ENCODE peak calls at places on chromosomes 1 and 21, in ten cellular contexts. One of them, this sample, is unnamed.

GRCh38 chr1:171226757-171227370 is 21.4 kb upstream of the FMO1 start:
- DNase-seq in cardiac fibroblast: peak
- DNase-seq in NCI-H1436: peak
- DNase-seq in left cardiac atrium: no peak
- DNase-seq in stimulated activated CD8-positive, alpha-beta memory T cell treated with anti-CD3 and anti-CD28 coated beads, Interleukin-4, amount 100 ng/mL, for 4 hours: no peak
- DNase-seq in caudate nucleus: no peak
- DNase-seq in nucleus accumbens: no peak
- DNase-seq in OCI-LY7: peak
- DNase-seq in GM23338: peak
- DNase-seq in brain microvascular endothelial cell: peak
- DNase-seq in this sample: peak

GRCh38 chr1:19033926-19034680 is 77.6 kb upstream of the IFFO2 start:
- DNase-seq in GM23338: no peak
- DNase-seq in OCI-LY7: no peak
- DNase-seq in left cardiac atrium: no peak
- DNase-seq in brain microvascular endothelial cell: no peak
- DNase-seq in nucleus accumbens: no peak
- DNase-seq in stimulated activated CD8-positive, alpha-beta memory T cell treated with anti-CD3 and anti-CD28 coated beads, Interleukin-4, amount 100 ng/mL, for 4 hours: no peak
- DNase-seq in caudate nucleus: no peak
- DNase-seq in cardiac fibroblast: no peak
- DNase-seq in NCI-H1436: no peak
- DNase-seq in this sample: no peak

GRCh38 chr21:34669149-34669879 is 520 bp downstream of the CLIC6 start:
- DNase-seq in caudate nucleus: no peak
- DNase-seq in stimulated activated CD8-positive, alpha-beta memory T cell treated with anti-CD3 and anti-CD28 coated beads, Interleukin-4, amount 100 ng/mL, for 4 hours: no peak
- DNase-seq in left cardiac atrium: no peak
- DNase-seq in nucleus accumbens: no peak
- DNase-seq in NCI-H1436: no peak
- DNase-seq in cardiac fibroblast: no peak
- DNase-seq in OCI-LY7: no peak
- DNase-seq in GM23338: peak
- DNase-seq in brain microvascular endothelial cell: no peak
- DNase-seq in this sample: peak

GRCh38 chr1:160658162-160658955 is 11.5 kb upstream of the SLAMF1 start:
- DNase-seq in OCI-LY7: no peak
- DNase-seq in NCI-H1436: no peak
- DNase-seq in left cardiac atrium: no peak
- DNase-seq in stimulated activated CD8-positive, alpha-beta memory T cell treated with anti-CD3 and anti-CD28 coated beads, Interleukin-4, amount 100 ng/mL, for 4 hours: no peak
- DNase-seq in caudate nucleus: no peak
- DNase-seq in cardiac fibroblast: no peak
- DNase-seq in brain microvascular endothelial cell: no peak
- DNase-seq in GM23338: no peak
- DNase-seq in nucleus accumbens: no peak
- DNase-seq in this sample: no peak

GRCh38 chr1:897176-897575 is 26.5 kb upstream of the SAMD11 start:
- DNase-seq in cardiac fibroblast: no peak
- DNase-seq in caudate nucleus: no peak
- DNase-seq in left cardiac atrium: no peak
- DNase-seq in GM23338: no peak
- DNase-seq in stimulated activated CD8-positive, alpha-beta memory T cell treated with anti-CD3 and anti-CD28 coated beads, Interleukin-4, amount 100 ng/mL, for 4 hours: no peak
- DNase-seq in NCI-H1436: no peak
- DNase-seq in brain microvascular endothelial cell: no peak
- DNase-seq in OCI-LY7: no peak
- DNase-seq in nucleus accumbens: no peak
- DNase-seq in this sample: no peak

GRCh38 chr1:15584489-15585363 is at the start of gene AGMAT:
- DNase-seq in NCI-H1436: no peak
- DNase-seq in nucleus accumbens: no peak
- DNase-seq in GM23338: peak
- DNase-seq in caudate nucleus: no peak
- DNase-seq in cardiac fibroblast: peak
- DNase-seq in OCI-LY7: peak
- DNase-seq in left cardiac atrium: peak
- DNase-seq in stimulated activated CD8-positive, alpha-beta memory T cell treated with anti-CD3 and anti-CD28 coated beads, Interleukin-4, amount 100 ng/mL, for 4 hours: no peak
- DNase-seq in brain microvascular endothelial cell: peak
- DNase-seq in this sample: peak

GRCh38 chr1:26221094-26221493 is 12.9 kb upstream of the CEP85 start:
- DNase-seq in left cardiac atrium: no peak
- DNase-seq in stimulated activated CD8-positive, alpha-beta memory T cell treated with anti-CD3 and anti-CD28 coated beads, Interleukin-4, amount 100 ng/mL, for 4 hours: no peak
- DNase-seq in NCI-H1436: no peak
- DNase-seq in nucleus accumbens: no peak
- DNase-seq in brain microvascular endothelial cell: no peak
- DNase-seq in caudate nucleus: no peak
- DNase-seq in GM23338: no peak
- DNase-seq in OCI-LY7: no peak
- DNase-seq in cardiac fibroblast: no peak
- DNase-seq in this sample: no peak

GRCh38 chr1:226017070-226017469 is 17.9 kb upstream of the SDE2 start:
- DNase-seq in nucleus accumbens: no peak
- DNase-seq in brain microvascular endothelial cell: no peak
- DNase-seq in left cardiac atrium: no peak
- DNase-seq in caudate nucleus: no peak
- DNase-seq in stimulated activated CD8-positive, alpha-beta memory T cell treated with anti-CD3 and anti-CD28 coated beads, Interleukin-4, amount 100 ng/mL, for 4 hours: no peak
- DNase-seq in OCI-LY7: no peak
- DNase-seq in cardiac fibroblast: no peak
- DNase-seq in GM23338: peak
- DNase-seq in NCI-H1436: no peak
- DNase-seq in this sample: no peak

GRCh38 chr1:62311473-62311943 is 7.7 kb downstream of the KANK4 start:
- DNase-seq in left cardiac atrium: no peak
- DNase-seq in caudate nucleus: no peak
- DNase-seq in NCI-H1436: no peak
- DNase-seq in OCI-LY7: no peak
- DNase-seq in cardiac fibroblast: no peak
- DNase-seq in GM23338: no peak
- DNase-seq in stimulated activated CD8-positive, alpha-beta memory T cell treated with anti-CD3 and anti-CD28 coated beads, Interleukin-4, amount 100 ng/mL, for 4 hours: no peak
- DNase-seq in nucleus accumbens: no peak
- DNase-seq in brain microvascular endothelial cell: no peak
- DNase-seq in this sample: no peak

GRCh38 chr21:38597436-38597835 is 99.2 kb upstream of the ERG start:
- DNase-seq in GM23338: no peak
- DNase-seq in caudate nucleus: no peak
- DNase-seq in cardiac fibroblast: no peak
- DNase-seq in brain microvascular endothelial cell: no peak
- DNase-seq in stimulated activated CD8-positive, alpha-beta memory T cell treated with anti-CD3 and anti-CD28 coated beads, Interleukin-4, amount 100 ng/mL, for 4 hours: no peak
- DNase-seq in nucleus accumbens: no peak
- DNase-seq in NCI-H1436: no peak
- DNase-seq in OCI-LY7: no peak
- DNase-seq in left cardiac atrium: no peak
- DNase-seq in this sample: no peak

GRCh38 chr1:89671775-89672488 is 39.0 kb downstream of the LRRC8C start:
- DNase-seq in nucleus accumbens: no peak
- DNase-seq in caudate nucleus: no peak
- DNase-seq in GM23338: no peak
- DNase-seq in stimulated activated CD8-positive, alpha-beta memory T cell treated with anti-CD3 and anti-CD28 coated beads, Interleukin-4, amount 100 ng/mL, for 4 hours: no peak
- DNase-seq in NCI-H1436: no peak
- DNase-seq in OCI-LY7: no peak
- DNase-seq in cardiac fibroblast: no peak
- DNase-seq in left cardiac atrium: no peak
- DNase-seq in brain microvascular endothelial cell: peak
- DNase-seq in this sample: no peak

GRCh38 chr1:180952657-180953013 is 39.9 kb downstream of the KIAA1614 start:
- DNase-seq in NCI-H1436: no peak
- DNase-seq in left cardiac atrium: no peak
- DNase-seq in cardiac fibroblast: no peak
- DNase-seq in nucleus accumbens: no peak
- DNase-seq in caudate nucleus: no peak
- DNase-seq in stimulated activated CD8-positive, alpha-beta memory T cell treated with anti-CD3 and anti-CD28 coated beads, Interleukin-4, amount 100 ng/mL, for 4 hours: no peak
- DNase-seq in brain microvascular endothelial cell: no peak
- DNase-seq in GM23338: no peak
- DNase-seq in OCI-LY7: no peak
- DNase-seq in this sample: peak

GRCh38 chr1:234240680-234241079 is 132.6 kb upstream of the COA6 start:
- DNase-seq in cardiac fibroblast: no peak
- DNase-seq in OCI-LY7: no peak
- DNase-seq in left cardiac atrium: no peak
- DNase-seq in caudate nucleus: no peak
- DNase-seq in GM23338: no peak
- DNase-seq in stimulated activated CD8-positive, alpha-beta memory T cell treated with anti-CD3 and anti-CD28 coated beads, Interleukin-4, amount 100 ng/mL, for 4 hours: no peak
- DNase-seq in NCI-H1436: no peak
- DNase-seq in brain microvascular endothelial cell: no peak
- DNase-seq in nucleus accumbens: no peak
- DNase-seq in this sample: no peak

GRCh38 chr1:157597959-157598667 is at the start of gene FCRL4:
- DNase-seq in nucleus accumbens: no peak
- DNase-seq in OCI-LY7: peak
- DNase-seq in caudate nucleus: no peak
- DNase-seq in stimulated activated CD8-positive, alpha-beta memory T cell treated with anti-CD3 and anti-CD28 coated beads, Interleukin-4, amount 100 ng/mL, for 4 hours: no peak
- DNase-seq in left cardiac atrium: no peak
- DNase-seq in brain microvascular endothelial cell: no peak
- DNase-seq in cardiac fibroblast: no peak
- DNase-seq in GM23338: no peak
- DNase-seq in NCI-H1436: no peak
- DNase-seq in this sample: no peak

GRCh38 chr1:23083714-23084480 is 64.6 kb downstream of the KDM1A start:
- DNase-seq in caudate nucleus: no peak
- DNase-seq in OCI-LY7: no peak
- DNase-seq in NCI-H1436: no peak
- DNase-seq in GM23338: no peak
- DNase-seq in left cardiac atrium: peak
- DNase-seq in nucleus accumbens: no peak
- DNase-seq in cardiac fibroblast: peak
- DNase-seq in stimulated activated CD8-positive, alpha-beta memory T cell treated with anti-CD3 and anti-CD28 coated beads, Interleukin-4, amount 100 ng/mL, for 4 hours: no peak
- DNase-seq in brain microvascular endothelial cell: no peak
- DNase-seq in this sample: no peak